ENCODE peak calls at places on chromosomes 7 and 10, in eight cellular contexts. B is left ventricle myocardium inferior, Q is fibroblast of mammary gland, T is cardiac fibroblast, X is IMR-90, M is endodermal cell, V is brain microvascular endothelial cell, J is heart left ventricle. L is an unnamed sample.

GRCh38 chr10:125428054-125428453 is 254.9 kb downstream of the TEX36 start:
- DNase-seq in B (no peak), Q (no peak), T (no peak), X (no peak), M (no peak), V (no peak), J (no peak), L (no peak)

GRCh38 chr7:128410092-128410665 is 397 bp upstream of the IMPDH1 start:
- DNase-seq in B (peak; percentile 52), Q (peak; percentile 82), T (peak; percentile 89), X (peak; percentile 81), M (peak; percentile 88), V (peak; percentile 78), J (peak; percentile 82), L (peak; percentile 74)

GRCh38 chr7:114759347-114760062 is 162.4 kb upstream of the MDFIC start:
- DNase-seq in B (no peak), Q (peak; percentile 60), T (peak; percentile 4), X (peak; percentile 0), M (no peak), V (no peak), J (no peak), L (no peak)

GRCh38 chr10:61967298-61967697 is 65.8 kb downstream of the ARID5B start:
- DNase-seq in B (no peak), Q (no peak), T (no peak), X (no peak), M (no peak), V (no peak), J (no peak), L (no peak)

GRCh38 chr7:98244871-98245270 is 7.2 kb downstream of the TECPR1 start:
- DNase-seq in B (no peak), Q (no peak), T (no peak), X (no peak), M (no peak), V (no peak), J (no peak), L (no peak)

GRCh38 chr10:119834188-119834587 is 38.5 kb downstream of the MCMBP start:
- DNase-seq in B (no peak), Q (no peak), T (no peak), X (no peak), M (no peak), V (peak; percentile 44), J (no peak), L (peak; percentile 16)

GRCh38 chr7:83001362-83002040 is 161.2 kb downstream of the PCLO start:
- DNase-seq in B (no peak), Q (no peak), T (no peak), X (no peak), M (no peak), V (peak; percentile 6), J (no peak), L (no peak)

GRCh38 chr7:123169065-123169464 is 30.7 kb downstream of the SLC13A1 start:
- DNase-seq in B (no peak), Q (no peak), T (no peak), X (no peak), M (no peak), V (no peak), J (no peak), L (no peak)

GRCh38 chr10:62831346-62831745 is 15.2 kb upstream of the EGR2 start:
- DNase-seq in B (no peak), Q (peak; percentile 79), T (peak; percentile 79), X (peak; percentile 75), M (no peak), V (peak; percentile 83), J (no peak), L (no peak)

GRCh38 chr7:70614237-70614984 is 517.5 kb upstream of the GALNT17 start:
- DNase-seq in B (peak; percentile 84), Q (peak; percentile 67), T (peak; percentile 75), X (peak; percentile 30), M (peak; percentile 82), V (no peak), J (peak; percentile 87), L (no peak)

GRCh38 chr10:613217-613616 is 76.3 kb downstream of the DIP2C start:
- DNase-seq in B (peak; percentile 47), Q (no peak), T (no peak), X (no peak), M (no peak), V (no peak), J (no peak), L (no peak)

GRCh38 chr7:146736446-146737190 is 620.0 kb downstream of the CNTNAP2 start:
- DNase-seq in B (no peak), Q (no peak), T (peak; percentile 3), X (no peak), M (peak; percentile 43), V (peak; percentile 16), J (no peak), L (no peak)

GRCh38 chr7:92615861-92616260 is 25.7 kb upstream of the FAM133B start:
- DNase-seq in B (no peak), Q (no peak), T (no peak), X (no peak), M (peak; percentile 69), V (no peak), J (no peak), L (no peak)
- TF ChIP-seq CTCF in B (no peak), Q (no peak), T (no peak), X (no peak), M (peak; percentile 27), V (no peak), J (no peak), L (no peak)

DNA sequence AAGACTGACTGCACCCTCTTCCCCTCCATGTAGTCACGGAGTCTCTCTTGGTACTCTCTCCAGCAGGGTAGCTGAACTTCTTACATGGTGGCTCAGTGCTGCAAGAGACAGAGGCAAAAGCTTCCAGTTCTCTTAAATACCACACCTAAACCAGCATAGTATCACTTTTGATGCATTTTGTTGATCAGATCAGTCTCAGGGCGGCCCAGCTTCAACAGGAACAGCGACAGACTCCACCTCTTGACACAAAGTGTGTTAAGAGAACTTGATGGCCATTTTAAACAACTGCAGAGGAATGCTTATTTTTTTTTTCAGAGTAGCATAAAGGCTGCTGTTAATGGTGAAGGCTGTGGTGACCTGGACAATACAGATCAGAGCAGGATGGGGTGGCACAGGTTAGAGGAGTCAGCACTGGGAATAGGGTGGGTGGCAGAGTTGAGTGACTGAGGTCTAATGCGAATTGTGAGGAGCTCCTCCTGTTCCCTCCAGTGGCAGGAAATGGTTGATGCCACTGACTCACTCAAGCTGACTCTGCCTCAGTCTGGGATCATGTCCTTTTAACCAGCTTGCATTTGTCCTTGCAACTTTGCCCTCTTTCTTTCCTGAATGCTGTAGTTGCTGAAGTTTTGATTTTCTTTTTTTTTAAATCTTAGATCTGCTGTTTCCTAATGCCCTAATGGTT is 17.3 kb downstream of the MGAM start:
- DNase-seq in B (no peak), Q (peak; percentile 45), T (no peak), X (no peak), M (peak; percentile 72), V (peak; percentile 47), J (no peak), L (peak; percentile 1)
- TF ChIP-seq CTCF in B (no peak), Q (peak; percentile 18), T (peak; percentile 32), X (no peak), M (peak; percentile 57), V (peak; percentile 47), J (no peak), L (no peak)

GRCh38 chr10:102426803-102427287 is 5.5 kb downstream of the CUEDC2 start:
- DNase-seq in B (no peak), Q (peak; percentile 50), T (no peak), X (peak; percentile 42), M (no peak), V (no peak), J (no peak), L (no peak)
- TF ChIP-seq CTCF in B (no peak), Q (no peak), T (no peak), X (no peak), M (no peak), V (no peak), J (no peak), L (no peak)

DNA sequence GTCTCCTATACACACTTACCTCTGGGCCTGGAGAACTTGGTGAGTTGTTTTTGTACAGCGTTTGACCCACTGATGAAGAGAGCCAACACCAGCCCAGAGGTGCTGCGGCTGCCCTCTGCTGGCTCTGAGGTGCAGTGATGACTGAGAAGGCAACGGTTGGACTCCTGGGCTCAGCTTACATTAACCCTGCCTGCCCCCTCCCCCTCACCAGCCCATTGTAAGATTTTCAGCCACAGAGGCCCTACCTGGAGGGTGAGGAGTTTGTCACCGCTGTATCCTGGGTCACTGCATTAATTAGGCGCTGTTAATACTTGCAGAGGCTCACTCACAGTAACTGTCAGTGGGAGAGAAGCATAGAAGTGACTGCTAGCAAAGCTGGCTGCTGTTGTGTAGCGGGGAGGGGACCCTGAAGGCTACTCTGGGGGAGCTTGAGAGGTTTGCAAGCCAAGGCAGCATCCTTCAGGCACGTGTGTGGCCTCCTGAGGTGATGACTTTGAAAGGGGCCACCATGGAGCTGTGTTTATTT is 18.9 kb upstream of the ANKRD2 start:
- DNase-seq in B (peak; percentile 72), Q (peak; percentile 78), T (peak; percentile 86), X (peak; percentile 70), M (peak; percentile 96), V (peak; percentile 59), J (peak; percentile 79), L (peak; percentile 76)
- TF ChIP-seq CTCF in B (peak; percentile 93), Q (peak; percentile 93), T (peak; percentile 97), X (peak; percentile 91), M (peak; percentile 91), V (peak; percentile 96), J (peak; percentile 76), L (peak; percentile 74)